ENCODE peak calls at places on chromosomes 7 and 10, in nine cellular contexts. S, L, X, N, Y, G, C, U and I are unnamed samples.
A peak's percentile ranks its signal among the peaks of the same experiment; 100 is the strongest.

GRCh38 chr10:49359349-49360231 is 36.3 kb downstream of the DRGX start:
- DNase-seq in C (peak; percentile 38), X (peak; percentile 53), S (no peak), Y (no peak), L (peak; percentile 39), U (no peak), N (no peak), G (no peak), I (no peak)

GRCh38 chr10:91603931-91604331 is 28.9 kb downstream of the PPP1R3C start:
- DNase-seq in Y (no peak), X (no peak), U (no peak), S (no peak), G (no peak), L (peak; percentile 52), C (no peak), N (no peak), I (no peak)

GRCh38 chr7:20269726-20270125 is 52.5 kb upstream of the MACC1 start:
- DNase-seq in X (no peak), U (no peak), Y (no peak), C (peak; percentile 27), S (no peak), N (no peak), G (no peak), L (no peak), I (no peak)

GRCh38 chr10:124043310-124044142 is 49.9 kb downstream of the CHST15 start:
- DNase-seq in C (no peak), N (no peak), G (no peak), Y (no peak), X (no peak), L (no peak), U (no peak), S (no peak), I (no peak)

GRCh38 chr7:151381333-151382078 is 28.3 kb downstream of the WDR86 start:
- DNase-seq in N (peak; percentile 74), G (no peak), L (no peak), X (no peak), S (no peak), Y (no peak), U (no peak), C (peak; percentile 22), I (no peak)

GRCh38 chr7:100763556-100764140 is 30.3 kb downstream of the ZAN start:
- DNase-seq in S (no peak), Y (no peak), X (no peak), U (no peak), L (no peak), G (no peak), C (no peak), N (no peak), I (no peak)

GRCh38 chr7:87119581-87119980 is 32.7 kb upstream of the DMTF1 start:
- DNase-seq in G (no peak), S (no peak), Y (no peak), X (no peak), U (no peak), N (no peak), L (no peak), C (no peak), I (no peak)

GRCh38 chr10:65765006-65765546 is 1160.8 kb upstream of the LRRTM3 start:
- DNase-seq in N (no peak), C (no peak), U (no peak), G (no peak), L (no peak), Y (no peak), S (no peak), X (no peak), I (no peak)

GRCh38 chr10:130985158-130985753 is 326.3 kb downstream of the TCERG1L start:
- DNase-seq in G (no peak), U (no peak), Y (no peak), S (no peak), C (no peak), X (peak; percentile 11), N (no peak), L (no peak), I (no peak)

GRCh38 chr7:76386691-76387260 is 22.7 kb downstream of the SSC4D start:
- DNase-seq in C (peak; percentile 87), N (no peak), X (peak; percentile 80), G (no peak), S (no peak), L (peak; percentile 2), Y (no peak), U (no peak), I (no peak)

GRCh38 chr10:60816624-60817023 is 38.3 kb downstream of the CDK1 start:
- DNase-seq in L (no peak), N (no peak), U (peak; percentile 65), Y (peak; percentile 45), C (peak; percentile 93), G (peak; percentile 84), S (peak; percentile 25), X (peak; percentile 81), I (no peak)

GRCh38 chr10:28463676-28464395 is 69.1 kb upstream of the WAC start:
- DNase-seq in L (no peak), Y (no peak), N (no peak), U (peak; percentile 70), C (no peak), X (no peak), G (no peak), S (no peak), I (no peak)

GRCh38 chr7:101576993-101577392 is 52.1 kb downstream of the MYL10 start:
- DNase-seq in N (no peak), G (no peak), L (no peak), C (peak; percentile 20), X (no peak), S (no peak), U (no peak), Y (no peak), I (peak; percentile 24)

GRCh38 chr10:88879754-88880286 is at the start of gene STAMBPL1:
- DNase-seq in Y (peak; percentile 47), S (no peak), U (peak; percentile 70), G (peak; percentile 56), X (peak; percentile 78), L (no peak), C (no peak), N (peak; percentile 84), I (no peak)

GRCh38 chr7:66894463-66895080 is 26.5 kb upstream of the TMEM248 start:
- DNase-seq in S (no peak), Y (no peak), G (no peak), C (peak; percentile 39), X (no peak), N (no peak), L (no peak), U (no peak), I (no peak)

GRCh38 chr7:46848944-46849343 is 733.0 kb downstream of the TNS3 start:
- DNase-seq in C (peak; percentile 81), G (no peak), N (no peak), L (no peak), S (no peak), Y (no peak), U (no peak), X (no peak), I (no peak)

DNA sequence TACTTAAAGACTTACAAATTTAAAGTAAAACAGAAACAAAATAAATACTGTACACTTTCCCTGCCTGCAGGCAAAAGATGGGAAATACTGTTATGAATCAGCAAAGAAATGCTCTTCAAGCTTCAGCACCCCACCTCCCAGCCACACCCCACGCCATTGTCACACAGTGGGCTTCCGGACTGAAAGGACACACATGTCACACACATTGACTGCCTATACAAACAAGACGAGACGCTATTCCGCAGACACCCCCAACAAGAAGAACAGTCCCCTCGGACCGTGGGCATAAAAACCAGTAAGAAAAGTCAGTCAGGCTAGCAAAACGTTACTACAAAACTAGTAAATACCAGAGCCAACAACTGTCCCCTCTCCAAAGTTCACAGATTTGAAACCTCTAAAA is 22.2 kb upstream of the PARP12 start:
- DNase-seq in S (no peak), Y (no peak), G (no peak), L (no peak), N (peak; percentile 66), U (no peak), C (no peak), X (no peak), I (no peak)
- H3K27ac ChIP-seq in S (no peak overlapping the region), Y (no peak overlapping the region), G (no peak overlapping the region), L (no peak overlapping the region), N (peak overlapping the region; percentile 38), U (no peak overlapping the region), C (no peak overlapping the region), X (no peak overlapping the region), I (no peak overlapping the region)

DNA sequence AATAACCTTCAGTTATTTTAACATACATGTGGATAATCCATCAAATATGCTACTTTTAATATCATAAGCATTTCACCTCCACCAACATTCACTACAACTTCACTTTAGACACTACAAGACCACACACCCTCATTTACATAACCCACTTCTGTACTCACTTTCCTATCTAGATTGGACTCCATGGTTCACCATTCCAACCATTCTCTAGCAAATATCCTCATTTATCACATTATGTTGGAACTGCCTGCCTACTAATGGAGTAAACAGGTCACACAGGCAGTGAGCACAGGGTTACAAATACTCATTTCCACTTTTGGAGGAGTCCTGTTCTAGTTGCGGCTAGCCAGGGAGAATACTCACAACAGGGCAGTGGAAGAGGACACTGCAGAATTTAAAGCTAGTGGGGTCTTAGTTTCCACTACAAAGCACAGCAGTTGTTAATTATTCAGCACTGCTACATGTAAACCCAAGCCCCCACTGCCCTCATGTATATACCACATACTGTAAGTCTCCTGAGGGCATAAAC is 18.3 kb downstream of the SNX13 start:
- DNase-seq in X (no peak), Y (no peak), C (no peak), N (no peak), G (no peak), U (no peak), L (no peak), S (no peak), I (no peak)
- H3K4me3 ChIP-seq in X (no peak overlapping the region), Y (no peak overlapping the region), C (no peak overlapping the region), N (no peak overlapping the region), G (no peak overlapping the region), U (no peak overlapping the region), L (no peak overlapping the region), S (no peak overlapping the region), I (no peak overlapping the region)

GRCh38 chr7:1275685-1276424 is 43.2 kb downstream of the UNCX start:
- DNase-seq in S (no peak), L (peak; percentile 40), U (no peak), G (no peak), C (no peak), N (no peak), Y (no peak), X (no peak), I (no peak)
- H3K27ac ChIP-seq in S (no peak overlapping the region), L (no peak overlapping the region), U (no peak overlapping the region), G (no peak overlapping the region), C (no peak overlapping the region), N (no peak overlapping the region), Y (no peak overlapping the region), X (no peak overlapping the region), I (no peak overlapping the region)

DNA sequence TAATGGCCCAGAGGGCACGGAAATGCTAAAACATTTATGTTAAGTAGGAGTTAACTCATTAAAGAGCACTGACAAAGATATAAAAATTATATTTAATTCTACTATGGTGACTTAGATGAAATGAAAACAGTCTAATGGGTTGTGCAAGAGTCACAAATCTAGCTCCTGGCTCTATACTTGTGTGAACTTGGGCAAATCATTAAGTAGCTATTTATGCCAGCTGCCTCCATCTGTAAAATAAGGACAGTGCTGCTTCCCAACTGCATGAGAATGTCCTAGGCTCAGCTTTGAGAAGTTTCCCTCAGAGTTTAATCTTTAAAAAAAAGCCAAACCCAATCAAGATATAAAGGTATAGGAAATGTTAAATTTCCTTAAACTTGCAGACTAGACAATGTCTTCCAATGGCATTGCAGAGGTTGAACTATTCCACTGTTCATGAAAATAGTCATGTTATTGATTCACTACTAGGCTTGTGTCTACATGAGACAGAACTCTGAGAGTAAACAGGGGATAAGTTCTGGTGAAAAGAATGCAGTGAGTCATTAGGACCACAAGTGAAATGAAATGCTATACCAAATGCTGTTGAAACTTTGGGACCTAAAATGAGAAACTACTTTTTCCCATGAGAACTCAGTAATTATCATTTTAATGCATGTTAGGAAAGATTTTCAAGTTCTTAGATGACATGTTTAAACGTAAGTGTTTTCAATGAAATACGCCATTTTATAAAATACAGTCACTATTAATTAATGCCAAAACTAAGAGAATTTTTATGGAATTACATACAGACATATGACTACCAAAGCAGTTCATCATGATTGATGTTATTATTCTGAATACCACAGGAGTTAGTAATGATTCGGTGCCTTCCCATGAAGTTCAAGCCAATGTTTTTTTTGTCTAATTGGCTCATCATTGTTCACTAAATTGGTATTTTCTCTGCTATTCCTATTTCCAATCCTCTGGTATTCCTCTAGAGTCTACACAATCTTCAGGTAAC is 84.2 kb downstream of the CDK6 start:
- DNase-seq in N (no peak), G (peak; percentile 68), L (no peak), U (no peak), Y (no peak), S (no peak), C (peak; percentile 93), X (no peak), I (no peak)
- H3K4me3 ChIP-seq in N (no peak overlapping the region), G (peak overlapping the region; percentile 5), L (no peak overlapping the region), U (no peak overlapping the region), Y (no peak overlapping the region), S (no peak overlapping the region), C (peak overlapping the region; percentile 50), X (no peak overlapping the region), I (no peak overlapping the region)